ENCODE peak calls at places on chromosome 11, in four cellular contexts. Z, J, H and E are unnamed samples.

GRCh38 chr11:18064035-18064434 is 18.0 kb upstream of the TPH1 start:
- DNase-seq in Z (no peak), J (no peak), H (no peak), E (no peak)

GRCh38 chr11:10818594-10818993 is 9.9 kb upstream of the EIF4G2 start:
- DNase-seq in Z (no peak), J (no peak), H (no peak), E (no peak)

GRCh38 chr11:63242089-63242762 is 1.2 kb downstream of the SLC22A25 start:
- DNase-seq in Z (no peak), J (no peak), H (no peak), E (no peak)

GRCh38 chr11:46306296-46306853 is 28.9 kb downstream of the CREB3L1 start:
- DNase-seq in Z (no peak), J (no peak), H (no peak), E (no peak)

GRCh38 chr11:62610814-62611704 is 1.5 kb downstream of the EML3 start:
- DNase-seq in Z (no peak), J (no peak), H (no peak), E (no peak)

GRCh38 chr11:61820174-61820573 is 3.4 kb upstream of the FADS1 start:
- DNase-seq in Z (no peak), J (peak; percentile 40), H (no peak), E (no peak)

GRCh38 chr11:122207505-122207904 is 91.5 kb upstream of the BLID start:
- DNase-seq in Z (no peak), J (peak; percentile 96), H (no peak), E (no peak)

GRCh38 chr11:88288560-88288959 is 49.0 kb downstream of the CTSC start:
- DNase-seq in Z (no peak), J (no peak), H (no peak), E (no peak)

GRCh38 chr11:19673924-19674390 is 38.7 kb upstream of the NAV2 start:
- DNase-seq in Z (peak; percentile 94), J (peak; percentile 54), H (peak; percentile 8), E (no peak)

GRCh38 chr11:2696461-2696860 is 3.3 kb downstream of the KCNQ1OT1 start:
- DNase-seq in Z (no peak), J (no peak), H (no peak), E (no peak)

GRCh38 chr11:64854534-64855502 is 10.4 kb upstream of the CDC42BPG start:
- DNase-seq in Z (peak; percentile 95), J (peak; percentile 92), H (peak; percentile 67), E (no peak)

GRCh38 chr11:26483101-26483500 is 89.0 kb downstream of the MUC15 start:
- DNase-seq in Z (no peak), J (peak; percentile 42), H (no peak), E (no peak)

GRCh38 chr11:67032830-67033555 is 10.1 kb downstream of the SYT12 start:
- DNase-seq in Z (peak; percentile 91), J (peak; percentile 91), H (no peak), E (no peak)

GRCh38 chr11:8039530-8040260 is 41.3 kb upstream of the TUB start:
- DNase-seq in Z (peak; percentile 57), J (no peak), H (no peak), E (no peak)

GRCh38 chr11:76763573-76764348 is 19.4 kb upstream of the TSKU start:
- DNase-seq in Z (peak; percentile 84), J (peak; percentile 98), H (no peak), E (peak; percentile 58)